ENCODE peak calls at places on chromosomes 5 and 9, in eight cellular contexts. Y is skeletal muscle cell, H is GM23248, E is fibroblast of lung, U is AG04450, T is NB4, B is Peyer's patch, L is coronary artery. V is an unnamed sample.

GRCh38 chr5:68287976-68288755 is 72.6 kb downstream of the PIK3R1 start:
- DNase-seq in T (no peak), Y (no peak), U (no peak), L (peak; percentile 78), E (peak; percentile 66), H (peak; percentile 78), B (peak; percentile 63), V (peak; percentile 81)

GRCh38 chr5:132692632-132692967 is 18.8 kb downstream of the IL4 start:
- DNase-seq in H (peak; percentile 57), B (no peak), L (no peak), T (no peak), E (no peak), Y (no peak), U (no peak), V (no peak)

GRCh38 chr5:139654875-139655491 is 6.8 kb downstream of the CXXC5 start:
- DNase-seq in T (no peak), B (no peak), U (no peak), L (no peak), H (no peak), Y (no peak), E (no peak), V (peak; percentile 79)

GRCh38 chr5:143890475-143890874 is 78.5 kb downstream of the HMHB1 start:
- DNase-seq in Y (no peak), T (no peak), E (no peak), L (no peak), U (no peak), H (peak; percentile 36), B (no peak), V (no peak)

GRCh38 chr5:1516615-1517601 is 6.9 kb downstream of the LPCAT1 start:
- DNase-seq in B (peak; percentile 15), U (peak; percentile 65), H (peak; percentile 90), T (no peak), E (peak; percentile 70), Y (peak; percentile 18), L (peak; percentile 62), V (peak; percentile 52)

GRCh38 chr5:57221049-57221568 is 47.2 kb downstream of the GPBP1 start:
- DNase-seq in T (peak; percentile 69), Y (no peak), E (peak; percentile 32), H (peak; percentile 60), B (no peak), L (no peak), U (no peak), V (peak; percentile 28)

GRCh38 chr9:98922721-98923435 is 20.8 kb upstream of the COL15A1 start:
- DNase-seq in B (no peak), L (no peak), T (peak; percentile 11), U (no peak), Y (no peak), H (no peak), E (peak; percentile 57), V (no peak)

GRCh38 chr5:532521-533242 is 8.4 kb upstream of the SLC9A3 start:
- DNase-seq in B (no peak), E (no peak), H (no peak), T (no peak), L (no peak), Y (no peak), U (no peak), V (no peak)

GRCh38 chr5:143541943-143542797 is 138.7 kb upstream of the NR3C1 start:
- DNase-seq in Y (no peak), E (peak; percentile 51), L (no peak), T (no peak), H (no peak), B (no peak), U (no peak), V (no peak)

GRCh38 chr5:110335361-110336046 is 391.0 kb downstream of the TMEM232 start:
- DNase-seq in T (no peak), Y (no peak), L (no peak), U (peak; percentile 1), B (no peak), E (peak; percentile 94), H (peak; percentile 94), V (no peak)

GRCh38 chr5:97338729-97339128 is 155.7 kb upstream of the RIOK2 start:
- DNase-seq in T (no peak), E (no peak), L (no peak), Y (no peak), B (no peak), H (peak; percentile 2), U (no peak), V (no peak)

GRCh38 chr9:32992596-32993238 is 8.7 kb downstream of the APTX start:
- DNase-seq in E (no peak), T (peak; percentile 36), Y (no peak), L (no peak), U (no peak), B (no peak), H (peak; percentile 11), V (no peak)

GRCh38 chr9:99340281-99340680 is 118.2 kb downstream of the SEC61B start:
- DNase-seq in Y (no peak), T (no peak), U (no peak), B (no peak), E (peak; percentile 53), H (no peak), L (no peak), V (no peak)

GRCh38 chr9:21682981-21683380 is 119.5 kb upstream of the MTAP start:
- DNase-seq in E (peak; percentile 81), L (no peak), Y (peak; percentile 78), H (peak; percentile 75), U (no peak), T (no peak), B (no peak), V (no peak)

GRCh38 chr5:126097881-126098280 is 325.3 kb upstream of the GRAMD2B start:
- DNase-seq in E (peak; percentile 69), B (no peak), U (no peak), Y (no peak), L (no peak), T (no peak), H (peak; percentile 30), V (no peak)

GRCh38 chr5:9440517-9440916 is 105.4 kb downstream of the SEMA5A start:
- DNase-seq in B (no peak), E (peak; percentile 84), U (no peak), L (no peak), H (peak; percentile 73), Y (peak; percentile 60), T (no peak), V (no peak)

GRCh38 chr5:179235416-179236400 is 109.6 kb downstream of the ADAMTS2 start:
- DNase-seq in H (no peak), U (no peak), E (no peak), T (no peak), Y (no peak), B (no peak), L (peak; percentile 50), V (no peak)

GRCh38 chr9:111040494-111040893 is 2.2 kb upstream of the LPAR1 start:
- DNase-seq in Y (no peak), U (no peak), L (no peak), B (no peak), E (no peak), H (no peak), T (no peak), V (no peak)

GRCh38 chr9:127589955-127590370 is 22.1 kb upstream of the STXBP1 start:
- DNase-seq in E (peak; percentile 68), T (peak; percentile 65), B (peak; percentile 38), H (peak; percentile 87), U (peak; percentile 57), L (no peak), Y (no peak), V (peak; percentile 84)

GRCh38 chr9:92763721-92764380 is 782 bp downstream of the BICD2 start:
- DNase-seq in L (no peak), T (peak; percentile 67), H (peak; percentile 57), B (peak; percentile 52), E (peak; percentile 23), Y (no peak), U (no peak), V (peak; percentile 87)

GRCh38 chr9:87957839-87958238 is 16.5 kb downstream of the CDK20 start:
- DNase-seq in L (no peak), U (no peak), Y (no peak), H (no peak), E (no peak), T (peak; percentile 14), B (no peak), V (no peak)

GRCh38 chr5:138975098-138975847 is 100.1 kb upstream of the LRRTM2 start:
- DNase-seq in H (peak; percentile 87), B (no peak), L (no peak), U (peak; percentile 34), Y (peak; percentile 35), E (peak; percentile 89), T (peak; percentile 47), V (no peak)

GRCh38 chr5:40410231-40410861 is 269.4 kb upstream of the PTGER4 start:
- DNase-seq in B (peak; percentile 60), E (peak; percentile 85), L (no peak), Y (peak; percentile 52), H (no peak), T (peak; percentile 83), U (no peak), V (no peak)

GRCh38 chr9:122808141-122808540 is 8.2 kb downstream of the OR1K1 start:
- DNase-seq in Y (no peak), U (no peak), B (no peak), H (no peak), E (no peak), L (no peak), T (no peak), V (no peak)

DNA sequence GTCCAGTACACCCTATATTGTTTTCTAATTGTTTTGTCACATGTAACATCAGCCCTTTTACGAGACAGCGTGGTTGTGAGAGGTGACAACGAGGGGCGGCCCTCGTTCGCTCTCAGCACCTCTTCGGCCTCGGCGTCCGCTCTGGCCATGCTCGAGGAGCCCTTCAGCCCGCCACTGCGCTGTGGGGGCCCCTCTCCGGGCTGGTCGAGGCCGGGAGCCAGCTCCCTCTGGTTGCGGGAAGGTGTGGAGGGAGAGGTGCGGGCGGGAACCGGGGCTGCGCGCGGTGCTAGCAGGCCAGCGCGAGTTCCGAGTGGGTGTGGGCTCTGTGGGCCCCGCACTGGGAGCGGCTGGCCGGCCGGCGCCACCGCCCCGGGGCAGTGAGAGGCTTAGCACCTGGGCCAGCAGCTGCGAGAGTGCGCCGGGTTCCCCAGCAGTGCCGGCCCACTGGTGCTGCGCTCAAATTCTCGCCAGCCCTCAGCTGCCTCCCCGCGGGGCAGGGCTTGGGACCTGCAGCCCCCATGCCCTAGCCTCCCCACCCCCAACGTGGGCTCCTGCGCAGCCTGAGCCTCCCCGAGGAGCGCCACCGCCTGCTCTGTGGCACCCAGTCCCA is 145.0 kb downstream of the PSAT1 start:
- DNase-seq in Y (no peak), T (no peak), E (no peak), U (no peak), B (no peak), H (no peak), L (no peak), V (no peak)
- H3K4me3 ChIP-seq in Y (no peak overlapping the region), T (no peak overlapping the region), E (no peak overlapping the region), U (no peak overlapping the region), B (no peak overlapping the region), H (no peak overlapping the region), L (no peak overlapping the region), V (no peak overlapping the region)

GRCh38 chr5:145975001-145975360 is 38.6 kb downstream of the SH3RF2 start:
- DNase-seq in H (no peak), L (peak; percentile 83), B (no peak), T (no peak), U (no peak), E (no peak), Y (no peak), V (no peak)
- H3K4me3 ChIP-seq in H (no peak overlapping the region), L (peak overlapping the region; percentile 31), B (no peak overlapping the region), T (no peak overlapping the region), U (no peak overlapping the region), E (no peak overlapping the region), Y (no peak overlapping the region), V (no peak overlapping the region)

GRCh38 chr5:135353952-135354721 is 44.9 kb downstream of the MACROH2A1 start:
- DNase-seq in U (peak; percentile 84), Y (peak; percentile 82), B (no peak), L (no peak), H (peak; percentile 95), E (peak; percentile 96), T (no peak), V (no peak)
- H3K4me3 ChIP-seq in U (no peak overlapping the region), Y (no peak overlapping the region), B (no peak overlapping the region), L (no peak overlapping the region), H (peak overlapping the region; percentile 48), E (no peak overlapping the region), T (no peak overlapping the region), V (no peak overlapping the region)

GRCh38 chr9:121372563-121373400 is 2.7 kb upstream of the STOM start:
- DNase-seq in Y (peak; percentile 58), L (no peak), H (peak; percentile 68), U (peak; percentile 68), B (no peak), E (peak; percentile 25), T (no peak), V (no peak)
- H3K4me3 ChIP-seq in Y (no peak overlapping the region), L (peak overlapping the region; percentile 1), H (peak overlapping the region; percentile 17), U (no peak overlapping the region), B (no peak overlapping the region), E (no peak overlapping the region), T (no peak overlapping the region), V (no peak overlapping the region)

V was measured in H7.